ENCODE peak calls at places on chromosomes 6 and 20, in eight cellular contexts. M is A673, W is cardiac muscle cell, A is stomach, I is AG04450, H is psoas muscle, N is heart right ventricle, D is fibroblast of lung. B is an unnamed sample. For H3K9me3, the result is how much of the 10 kb centered on the place peaks cover.

GRCh38 chr6:112744827-112745226 is 397.7 kb downstream of the RFPL4B start:
- DNase-seq in M (no peak), W (no peak), A (no peak), I (no peak), H (no peak), N (no peak), D (no peak), B (no peak)

GRCh38 chr6:64220776-64221175 is 585.2 kb downstream of the PHF3 start:
- DNase-seq in M (no peak), W (no peak), A (no peak), I (no peak), H (no peak), N (no peak), D (no peak), B (no peak)

GRCh38 chr20:47660983-47661711 is 124.1 kb downstream of the SULF2 start:
- DNase-seq in M (no peak), W (no peak), A (no peak), I (no peak), H (no peak), N (no peak), D (no peak), B (no peak)

GRCh38 chr6:26269406-26270120 is 95.4 kb upstream of the BTN3A2 start:
- DNase-seq in M (peak), W (no peak), A (no peak), I (no peak), H (no peak), N (no peak), D (no peak), B (no peak)

GRCh38 chr20:29079769-29080690 is 2177.4 kb upstream of the DEFB115 start:
- DNase-seq in M (no peak), W (no peak), A (no peak), I (no peak), H (no peak), N (peak), D (peak), B (peak)

GRCh38 chr6:130872250-130873095 is 45.3 kb downstream of the SMLR1 start:
- DNase-seq in M (peak), W (peak), A (peak), I (no peak), H (peak), N (peak), D (peak), B (peak)

GRCh38 chr6:97535800-97536199 is 252.8 kb upstream of the MMS22L start:
- DNase-seq in M (no peak), W (no peak), A (no peak), I (no peak), H (no peak), N (no peak), D (no peak), B (no peak)

GRCh38 chr6:18122128-18123093 is at the start of gene NHLRC1:
- DNase-seq in M (peak), W (peak), A (peak), I (peak), H (peak), N (peak), D (peak), B (peak)

GRCh38 chr20:32453467-32454163 is 95.5 kb downstream of the ASXL1 start:
- DNase-seq in M (no peak), W (no peak), A (no peak), I (no peak), H (no peak), N (no peak), D (no peak), B (no peak)

GRCh38 chr6:8166156-8166555 is 63.8 kb upstream of the EEF1E1 start:
- DNase-seq in M (no peak), W (no peak), A (no peak), I (no peak), H (no peak), N (no peak), D (no peak), B (no peak)

GRCh38 chr6:69265090-69265489 is 531.7 kb downstream of the LMBRD1 start:
- DNase-seq in M (no peak), W (no peak), A (no peak), I (no peak), H (no peak), N (no peak), D (no peak), B (no peak)

GRCh38 chr20:64244870-64245603 is 10.5 kb upstream of the PCMTD2 start:
- DNase-seq in M (no peak), W (no peak), A (peak), I (no peak), H (no peak), N (no peak), D (no peak), B (no peak)

GRCh38 chr20:41664584-41664983 is 46.4 kb upstream of the CHD6 start:
- DNase-seq in M (peak), W (no peak), A (no peak), I (no peak), H (no peak), N (no peak), D (peak), B (no peak)

GRCh38 chr6:35080821-35081425 is 60.2 kb downstream of the TCP11 start:
- DNase-seq in M (no peak), W (no peak), A (no peak), I (no peak), H (no peak), N (no peak), D (no peak), B (peak)

GRCh38 chr20:35625584-35626385 is 10.2 kb downstream of the SPAG4 start:
- DNase-seq in M (no peak), W (no peak), A (no peak), I (no peak), H (no peak), N (no peak), D (no peak), B (no peak)

GRCh38 chr6:157070403-157071107 is 252.8 kb downstream of the TMEM242 start:
- DNase-seq in M (peak), W (no peak), A (no peak), I (no peak), H (no peak), N (no peak), D (no peak), B (no peak)

GRCh38 chr6:161033667-161034066 is 42.1 kb downstream of the MAP3K4 start:
- DNase-seq in M (no peak), W (peak), A (no peak), I (no peak), H (no peak), N (no peak), D (no peak), B (no peak)

GRCh38 chr6:16324184-16324583 is 85.8 kb downstream of the GMPR start:
- DNase-seq in M (no peak), W (no peak), A (no peak), I (no peak), H (no peak), N (no peak), D (no peak), B (no peak)

GRCh38 chr6:30007132-30007764 is 53.8 kb upstream of the POLR1H start:
- DNase-seq in M (no peak), W (no peak), A (peak), I (no peak), H (peak), N (no peak), D (no peak), B (peak)

GRCh38 chr6:15621203-15622044 is 41.4 kb downstream of the DTNBP1 start:
- DNase-seq in M (peak), W (peak), A (peak), I (no peak), H (peak), N (peak), D (no peak), B (peak)

GRCh38 chr20:62827323-62828050 is 10.6 kb downstream of the COL9A3 start:
- DNase-seq in M (no peak), W (no peak), A (no peak), I (no peak), H (no peak), N (no peak), D (no peak), B (no peak)

GRCh38 chr20:45011108-45011526 is 44.8 kb downstream of the STK4 start:
- DNase-seq in M (peak), W (peak), A (peak), I (peak), H (no peak), N (peak), D (peak), B (peak)

DNA sequence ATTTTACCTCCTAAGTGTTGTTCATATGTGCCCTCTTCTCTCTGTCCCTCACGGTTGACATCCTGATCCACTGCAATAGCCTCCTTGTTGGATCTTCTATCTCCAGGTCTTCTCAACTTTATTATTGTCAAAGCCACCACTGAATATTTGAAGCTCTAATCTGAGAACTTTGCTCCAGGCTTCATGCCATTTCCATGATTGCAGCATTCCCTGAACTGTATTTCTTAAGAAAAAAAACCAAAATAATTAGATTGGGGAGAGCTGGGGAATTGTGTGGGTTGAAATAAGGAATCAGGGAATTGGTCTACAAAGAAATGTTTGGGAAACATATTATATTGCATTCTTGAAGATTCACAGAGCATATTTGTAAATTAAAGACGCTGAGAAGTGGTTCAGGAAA is 2.5 kb upstream of the STX7 start:
- DNase-seq in M (no peak), W (no peak), A (no peak), I (no peak), H (no peak), N (no peak), D (no peak), B (no peak)
- TF ChIP-seq CTCF in M (no peak), W (no peak), A (no peak), I (no peak), H (no peak), N (no peak), D (no peak), B (no peak)

GRCh38 chr20:53898558-53898931 is 171.8 kb downstream of the BCAS1 start:
- DNase-seq in M (no peak), W (no peak), A (no peak), I (no peak), H (no peak), N (no peak), D (no peak), B (no peak)

GRCh38 chr20:53901064-53901463 is 169.3 kb downstream of the BCAS1 start:
- DNase-seq in M (no peak), W (no peak), A (no peak), I (no peak), H (no peak), N (no peak), D (no peak), B (no peak)

GRCh38 chr20:53897884-53898557 is 172.4 kb downstream of the BCAS1 start:
- DNase-seq in M (no peak), W (no peak), A (peak), I (no peak), H (no peak), N (peak), D (no peak), B (no peak)

GRCh38 chr20:53900380-53900999 is 169.9 kb downstream of the BCAS1 start:
- DNase-seq in M (peak), W (no peak), A (no peak), I (no peak), H (no peak), N (no peak), D (peak), B (no peak)

GRCh38 chr20:53899351-53900167 is 170.8 kb downstream of the BCAS1 start:
- DNase-seq in M (peak), W (no peak), A (peak), I (no peak), H (peak), N (no peak), D (peak), B (peak)
- H3K9me3 ChIP-seq in M (under half), W (under half), A (under half), I (under half), H (under half), N (under half), D (under half), B (under half)

GRCh38 chr20:57947421-57948176 is 237.8 kb upstream of the PMEPA1 start:
- DNase-seq in M (no peak), W (no peak), A (no peak), I (no peak), H (no peak), N (peak), D (peak), B (peak)
- H3K4me3 ChIP-seq in M (no peak), W (no peak), A (no peak), I (no peak), H (no peak), N (no peak), D (no peak), B (no peak)

GRCh38 chr6:33967966-33968724 is 164.3 kb upstream of the MLN start:
- DNase-seq in M (peak), W (peak), A (no peak), I (no peak), H (no peak), N (no peak), D (no peak), B (no peak)
- TF ChIP-seq CTCF in M (peak), W (peak), A (no peak), I (peak), H (no peak), N (no peak), D (no peak), B (no peak)

GRCh38 chr6:51166914-51167313 is 348.2 kb downstream of the TFAP2B start:
- DNase-seq in M (no peak), W (no peak), A (no peak), I (no peak), H (no peak), N (no peak), D (no peak), B (no peak)
- H3K9me3 ChIP-seq in M (under half), W (under half), A (under half), I (under half), H (under half), N (under half), D (under half), B (under half)

GRCh38 chr20:19975901-19976300 is 41.3 kb upstream of the NAA20 start:
- DNase-seq in M (no peak), W (no peak), A (peak), I (no peak), H (no peak), N (no peak), D (peak), B (no peak)

GRCh38 chr20:19975436-19975799 is 41.7 kb upstream of the NAA20 start:
- DNase-seq in M (no peak), W (no peak), A (no peak), I (no peak), H (no peak), N (peak), D (peak), B (no peak)

GRCh38 chr20:19976595-19977372 is 40.4 kb upstream of the NAA20 start:
- DNase-seq in M (no peak), W (peak), A (peak), I (no peak), H (peak), N (peak), D (peak), B (peak)

GRCh38 chr20:19973920-19974620 is 43.1 kb upstream of the NAA20 start:
- DNase-seq in M (peak), W (no peak), A (peak), I (no peak), H (peak), N (peak), D (peak), B (peak)

DNA sequence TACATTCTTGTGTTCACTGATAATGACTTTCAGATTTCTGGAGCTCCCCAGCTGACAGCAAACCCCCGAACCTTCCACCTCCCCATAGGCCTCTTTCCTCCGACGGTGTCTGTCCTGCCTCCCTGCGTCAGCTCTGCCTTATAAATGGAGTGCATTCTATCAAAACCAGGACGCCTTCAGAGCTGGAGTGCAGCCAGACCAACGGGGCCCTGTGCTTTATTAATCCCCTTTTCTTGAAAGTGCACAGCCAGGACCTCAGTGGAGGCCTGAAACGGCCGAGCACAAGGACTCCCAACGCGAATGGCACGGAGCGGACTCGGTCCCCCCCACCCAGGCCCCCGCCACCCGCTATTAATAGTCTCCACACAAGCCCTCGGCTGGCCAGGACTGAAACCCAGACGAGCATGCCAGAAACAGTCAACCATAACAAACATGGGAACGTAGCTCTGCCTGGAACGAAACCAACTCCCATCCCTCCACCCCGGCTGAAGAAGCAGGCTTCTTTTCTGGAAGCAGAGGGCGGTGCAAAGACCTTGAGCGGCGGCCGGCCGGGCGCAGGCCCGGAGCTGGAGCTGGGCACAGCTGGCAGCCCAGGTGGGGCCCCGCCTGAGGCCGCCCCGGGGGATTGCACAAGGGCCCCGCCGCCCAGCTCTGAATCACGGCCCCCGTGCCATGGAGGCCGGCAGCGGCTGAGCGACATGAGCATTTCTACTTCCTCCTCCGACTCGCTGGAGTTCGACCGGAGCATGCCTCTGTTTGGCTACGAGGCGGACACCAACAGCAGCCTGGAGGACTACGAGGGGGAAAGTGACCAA is 42.3 kb upstream of the NAA20 start:
- DNase-seq in M (peak), W (peak), A (peak), I (peak), H (peak), N (peak), D (peak), B (peak)
- H3K4me3 ChIP-seq in M (peak), W (no peak), A (peak), I (peak), H (peak), N (peak), D (peak), B (peak)

B was measured in heart left ventricle.